ENCODE peak calls at places on chromosomes 11 and 22, in nine cellular contexts. B is IMR-90, Y is astrocyte, G is bronchial epithelial cell, Q is foreskin fibroblast, K is tibial artery, S is GM12865, T is right atrium auricular region, N is lower lobe of right lung. V is an unnamed sample.

GRCh38 chr22:37428649-37429586 is 1.6 kb upstream of the ELFN2 start:
- DNase-seq in K (no peak), G (no peak), Q (peak), B (peak), S (peak), N (no peak), Y (peak), T (no peak), V (peak)

GRCh38 chr22:18023509-18024275 is 669 bp downstream of the MICAL3 start:
- DNase-seq in S (peak), T (peak), K (peak), Q (peak), G (peak), B (peak), N (no peak), Y (peak), V (peak)

GRCh38 chr11:87030458-87031054 is 7.2 kb upstream of the TMEM135 start:
- DNase-seq in Y (no peak), K (no peak), B (peak), G (no peak), T (no peak), N (no peak), S (peak), Q (no peak), V (no peak)

GRCh38 chr11:87439981-87440760 is 402.4 kb downstream of the TMEM135 start:
- DNase-seq in N (no peak), T (no peak), K (no peak), B (no peak), G (no peak), Y (no peak), Q (peak), S (no peak), V (no peak)

GRCh38 chr11:19951558-19952083 is 208.7 kb downstream of the DBX1 start:
- DNase-seq in B (peak), T (no peak), S (peak), K (no peak), N (no peak), Q (peak), G (peak), Y (no peak), V (no peak)

GRCh38 chr22:48492371-48493320 is 1335.0 kb downstream of the BRD1 start:
- DNase-seq in N (peak), K (peak), S (peak), B (peak), T (peak), G (peak), Y (peak), Q (peak), V (peak)

GRCh38 chr11:45451766-45452440 is 165.8 kb upstream of the SYT13 start:
- DNase-seq in Y (peak), K (no peak), T (no peak), N (no peak), B (peak), Q (no peak), S (no peak), G (no peak), V (no peak)

GRCh38 chr11:115084191-115084590 is 405.9 kb downstream of the NXPE2 start:
- DNase-seq in N (no peak), S (no peak), T (no peak), Q (no peak), B (no peak), G (no peak), K (no peak), Y (no peak), V (peak)

GRCh38 chr11:68840661-68841653 is 759 bp downstream of the CPT1A start:
- DNase-seq in B (peak), N (peak), S (peak), Q (peak), Y (no peak), K (peak), G (no peak), T (peak), V (peak)

GRCh38 chr11:124197999-124198398 is 14.9 kb downstream of the OR10D3 start:
- DNase-seq in Y (no peak), T (no peak), Q (no peak), K (no peak), B (no peak), N (no peak), G (no peak), S (no peak), V (no peak)

GRCh38 chr11:124195419-124195734 is 12.2 kb downstream of the OR10D3 start:
- DNase-seq in B (no peak), Y (no peak), G (no peak), S (no peak), N (no peak), Q (no peak), T (no peak), K (no peak), V (no peak)

GRCh38 chr11:124199702-124200101 is 16.6 kb downstream of the OR10D3 start:
- DNase-seq in K (no peak), N (no peak), Q (no peak), B (peak), Y (peak), G (peak), T (no peak), S (no peak), V (no peak)

GRCh38 chr11:124200671-124201070 is 17.5 kb downstream of the OR10D3 start:
- DNase-seq in N (no peak), T (no peak), B (no peak), G (no peak), S (no peak), K (no peak), Q (no peak), Y (no peak), V (no peak)

DNA sequence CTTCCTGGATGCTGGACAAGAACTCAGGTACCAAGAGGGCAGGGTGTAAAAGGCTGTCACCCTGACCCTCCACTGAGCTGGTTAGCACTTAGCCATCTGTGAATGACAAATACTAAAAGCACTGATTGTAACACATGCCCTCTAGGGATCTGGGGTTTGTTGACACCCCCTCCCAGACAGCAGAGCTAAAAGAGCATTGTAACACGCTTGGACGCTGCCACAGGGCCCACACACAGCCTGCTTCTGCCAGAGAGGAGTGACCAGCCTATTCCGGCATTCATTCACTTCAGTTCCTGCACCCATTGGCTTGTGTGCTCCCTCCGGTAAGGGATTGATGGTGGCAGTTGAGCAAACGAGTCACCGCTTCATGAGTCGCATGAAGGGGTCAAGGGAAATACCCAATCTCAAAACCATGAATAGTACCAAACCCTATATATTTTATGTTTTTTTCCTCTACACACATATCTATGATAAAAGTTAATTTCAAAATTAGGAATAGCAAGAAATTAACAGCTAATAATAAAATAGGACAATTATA is 15.8 kb downstream of the OR10D3 start:
- DNase-seq in S (no peak), Q (no peak), T (no peak), N (no peak), G (peak), K (no peak), Y (no peak), B (no peak), V (peak)
- TF ChIP-seq CTCF in S (no peak), Q (no peak), T (no peak), N (no peak), G (no peak), K (no peak), Y (no peak), B (no peak), V (no peak)

GRCh38 chr11:130145328-130145812 is 14.2 kb upstream of the ST14 start:
- DNase-seq in B (no peak), T (no peak), Y (no peak), S (no peak), N (no peak), Q (no peak), G (no peak), K (no peak), V (no peak)

GRCh38 chr11:130144129-130144528 is 15.5 kb upstream of the ST14 start:
- DNase-seq in S (no peak), Q (no peak), G (no peak), N (no peak), K (no peak), Y (no peak), T (no peak), B (no peak), V (no peak)

GRCh38 chr11:130144721-130145327 is 14.8 kb upstream of the ST14 start:
- DNase-seq in N (no peak), K (no peak), S (no peak), B (peak), G (no peak), Q (no peak), Y (no peak), T (no peak), V (no peak)

GRCh38 chr11:130146797-130147196 is 12.8 kb upstream of the ST14 start:
- DNase-seq in S (peak), K (peak), Y (no peak), Q (no peak), B (no peak), G (no peak), T (no peak), N (no peak), V (no peak)

GRCh38 chr11:130145975-130146776 is 13.4 kb upstream of the ST14 start:
- DNase-seq in T (no peak), Q (peak), S (peak), Y (no peak), N (peak), B (no peak), K (no peak), G (peak), V (no peak)
- TF ChIP-seq CTCF in T (peak), Q (peak), S (no peak), Y (no peak), N (peak), B (no peak), K (no peak), G (peak), V (no peak)

GRCh38 chr22:47213571-47214230 is 451.3 kb downstream of the TBC1D22A start:
- DNase-seq in Q (no peak), K (no peak), T (no peak), G (no peak), N (no peak), Y (no peak), S (peak), B (no peak), V (no peak)
- TF ChIP-seq CTCF in Q (peak), K (no peak), T (peak), G (peak), N (peak), Y (peak), S (peak), B (peak), V (no peak)

GRCh38 chr11:113644605-113645004 is 61.5 kb downstream of the TMPRSS5 start:
- DNase-seq in Q (no peak), B (no peak), K (no peak), G (no peak), S (no peak), N (no peak), Y (no peak), T (no peak), V (no peak)
- TF ChIP-seq CTCF in Q (no peak), B (no peak), K (no peak), G (no peak), S (no peak), N (no peak), Y (no peak), T (no peak), V (no peak)

GRCh38 chr11:17611049-17611448 is 64.0 kb downstream of the OTOG start:
- DNase-seq in K (no peak), T (peak), B (no peak), Q (no peak), Y (no peak), N (no peak), G (no peak), S (no peak), V (no peak)
- TF ChIP-seq CTCF in K (no peak), T (no peak), B (no peak), Q (no peak), Y (no peak), N (no peak), G (no peak), S (no peak), V (no peak)

GRCh38 chr11:8218840-8219239 is 44.8 kb downstream of the LMO1 start:
- DNase-seq in Y (no peak), N (no peak), K (no peak), G (no peak), T (no peak), Q (no peak), B (no peak), S (no peak), V (no peak)

GRCh38 chr11:8217926-8218325 is 45.8 kb downstream of the LMO1 start:
- DNase-seq in B (no peak), N (no peak), Y (no peak), Q (no peak), T (no peak), K (no peak), G (no peak), S (no peak), V (no peak)

GRCh38 chr11:8218409-8218808 is 45.3 kb downstream of the LMO1 start:
- DNase-seq in B (no peak), S (no peak), N (no peak), G (no peak), Y (no peak), K (no peak), Q (no peak), T (no peak), V (no peak)

GRCh38 chr11:8209208-8209807 is 40.5 kb upstream of the RIC3 start:
- DNase-seq in B (no peak), K (peak), Y (no peak), N (no peak), T (no peak), G (no peak), Q (no peak), S (peak), V (no peak)

GRCh38 chr11:8213390-8213789 is 44.6 kb upstream of the RIC3 start:
- DNase-seq in Q (no peak), G (no peak), T (no peak), K (no peak), Y (no peak), N (no peak), S (no peak), B (no peak), V (no peak)
- TF ChIP-seq CTCF in Q (no peak), G (no peak), T (no peak), K (no peak), Y (no peak), N (no peak), S (no peak), B (no peak), V (no peak)

GRCh38 chr11:65915101-65915820 is 3.6 kb downstream of the C11orf68 start:
- DNase-seq in Y (no peak), Q (no peak), K (no peak), B (no peak), G (no peak), S (no peak), T (no peak), N (no peak), V (peak)

GRCh38 chr11:65915821-65916251 is 3.0 kb downstream of the C11orf68 start:
- DNase-seq in Y (peak), S (no peak), N (peak), T (peak), Q (peak), B (peak), G (peak), K (peak), V (no peak)

GRCh38 chr11:65912840-65913239 is 6.0 kb downstream of the C11orf68 start:
- DNase-seq in G (peak), B (peak), K (no peak), N (no peak), Q (peak), T (no peak), Y (peak), S (peak), V (no peak)

GRCh38 chr11:65907878-65908277 is 7.7 kb upstream of the FOSL1 start:
- DNase-seq in G (no peak), B (no peak), K (no peak), N (no peak), T (no peak), S (no peak), Y (no peak), Q (no peak), V (no peak)

DNA sequence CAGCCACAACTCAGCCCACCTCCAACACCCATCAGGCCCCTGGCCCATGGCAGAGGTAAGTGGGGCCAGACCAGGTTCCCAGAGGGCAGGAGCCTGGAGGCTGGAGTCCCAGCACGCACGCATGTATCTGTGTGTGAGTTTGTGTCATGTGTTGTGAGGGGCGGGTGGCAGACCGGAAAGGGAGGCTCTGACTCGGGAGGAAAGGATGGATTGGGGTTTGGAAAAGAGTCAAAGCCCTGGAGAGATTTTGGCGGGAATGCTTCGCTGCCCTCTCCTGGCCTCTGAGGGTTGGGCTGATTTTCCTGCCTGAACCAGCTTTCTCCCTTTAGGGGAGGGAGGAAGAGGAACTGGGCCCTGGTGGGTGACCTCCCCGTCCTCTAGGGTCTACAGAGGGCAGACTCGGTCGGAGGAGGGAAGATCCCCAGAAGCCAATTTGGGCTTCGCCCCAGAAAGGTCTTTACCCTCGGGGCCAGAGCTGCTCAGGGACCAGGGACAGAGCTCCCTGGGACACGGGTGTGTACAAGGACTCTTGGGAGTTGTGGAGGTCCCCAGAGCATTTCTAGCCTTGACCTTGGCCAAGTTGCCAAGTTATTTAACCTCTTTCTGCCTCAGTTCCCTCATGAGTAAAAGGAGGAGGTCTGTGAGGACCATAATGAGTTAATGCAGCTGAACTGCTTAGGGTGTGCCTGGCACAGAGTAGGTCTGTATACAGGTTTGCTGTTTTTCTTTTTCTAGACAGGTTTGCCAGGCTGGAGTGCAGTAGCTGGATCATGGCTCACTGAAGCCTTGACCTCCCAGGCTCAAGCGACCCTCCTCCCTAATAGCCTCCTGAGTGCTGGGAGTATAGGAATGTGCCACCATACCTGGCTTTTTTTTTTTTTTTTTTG is 6.9 kb downstream of the C11orf68 start:
- DNase-seq in S (no peak), Y (peak), K (peak), B (peak), Q (peak), T (no peak), G (peak), N (no peak), V (no peak)
- TF ChIP-seq CTCF in S (no peak), Y (no peak), K (peak), B (peak), Q (peak), T (peak), G (peak), N (peak), V (no peak)

GRCh38 chr11:62122076-62122475 is 1.7 kb upstream of the INCENP start:
- DNase-seq in T (no peak), K (no peak), Q (peak), N (no peak), G (peak), S (no peak), Y (no peak), B (no peak), V (no peak)
- TF ChIP-seq CTCF in T (peak), K (no peak), Q (no peak), N (no peak), G (no peak), S (peak), Y (peak), B (peak), V (no peak)

GRCh38 chr11:64765291-64765803 is 5.6 kb upstream of the PYGM start:
- DNase-seq in Q (no peak), Y (no peak), G (no peak), B (no peak), N (no peak), K (peak), S (no peak), T (no peak), V (peak)
- TF ChIP-seq CTCF in Q (no peak), Y (peak), G (peak), B (no peak), N (no peak), K (no peak), S (no peak), T (no peak), V (no peak)

GRCh38 chr11:106152013-106152412 is 74.6 kb downstream of the AASDHPPT start:
- DNase-seq in N (no peak), G (peak), Y (peak), K (no peak), S (no peak), Q (peak), B (peak), T (no peak), V (peak)
- TF ChIP-seq CTCF in N (no peak), G (peak), Y (no peak), K (no peak), S (no peak), Q (no peak), B (no peak), T (no peak), V (no peak)

V was measured in glutamatergic neuron.